ENCODE peak calls at places on chromosomes 2 and 18, in seven cellular contexts. W is A549, I is HepG2, K is GM23338, O is SK-N-SH, V is HCT116, F is HL-60. S is an unnamed sample.

GRCh38 chr18:42893991-42894390 is 221.5 kb downstream of the RIT2 start:
- DNase-seq in W (no peak), O (no peak), I (no peak), K (no peak), V (no peak), F (no peak), S (no peak)

GRCh38 chr2:212032032-212032431 is 506.6 kb downstream of the ERBB4 start:
- DNase-seq in F (no peak), V (no peak), W (no peak), O (peak; percentile 3), I (no peak), K (no peak), S (no peak)

GRCh38 chr18:48923746-48924580 is 26.8 kb downstream of the SMAD7 start:
- DNase-seq in I (no peak), V (no peak), F (no peak), W (no peak), K (no peak), O (no peak), S (no peak)

GRCh38 chr2:110173523-110173922 is 31.3 kb downstream of the NPHP1 start:
- DNase-seq in V (no peak), I (peak; percentile 5), K (no peak), F (no peak), O (no peak), W (no peak), S (no peak)

GRCh38 chr2:112140413-112140802 is 2.2 kb downstream of the FBLN7 start:
- DNase-seq in I (no peak), V (no peak), F (no peak), O (no peak), W (no peak), K (peak; percentile 62), S (no peak)

GRCh38 chr2:159224061-159224813 is 62.3 kb downstream of the WDSUB1 start:
- DNase-seq in O (no peak), W (no peak), K (no peak), F (no peak), I (no peak), V (no peak), S (no peak)

GRCh38 chr2:39994151-39994550 is 215.1 kb upstream of the THUMPD2 start:
- DNase-seq in I (no peak), K (no peak), W (no peak), V (no peak), F (no peak), O (no peak), S (no peak)

GRCh38 chr2:220815698-220816097 is 756.4 kb downstream of the EPHA4 start:
- DNase-seq in K (no peak), O (no peak), I (no peak), W (no peak), V (no peak), F (no peak), S (no peak)

GRCh38 chr18:2173464-2173863 is 397.8 kb downstream of the METTL4 start:
- DNase-seq in O (no peak), W (no peak), I (no peak), K (peak; percentile 2), F (peak; percentile 22), V (no peak), S (no peak)

GRCh38 chr2:9565436-9566153 is 10.0 kb upstream of the ADAM17 start:
- DNase-seq in F (no peak), O (no peak), I (no peak), W (peak; percentile 80), V (peak; percentile 80), K (no peak), S (peak; percentile 92)

GRCh38 chr2:37730037-37730813 is 58.8 kb upstream of the CDC42EP3 start:
- DNase-seq in K (no peak), V (no peak), O (no peak), F (no peak), I (no peak), W (no peak), S (no peak)

GRCh38 chr2:96267159-96267971 is 1.3 kb downstream of the CIAO1 start:
- DNase-seq in W (peak; percentile 39), F (no peak), K (peak; percentile 72), I (peak; percentile 73), V (peak; percentile 39), O (peak; percentile 63), S (no peak)

GRCh38 chr2:8102470-8102869 is 579.4 kb upstream of the ID2 start:
- DNase-seq in K (no peak), F (no peak), O (no peak), V (no peak), I (no peak), W (no peak), S (no peak)

GRCh38 chr18:21316296-21316695 is 74.3 kb downstream of the GREB1L start:
- DNase-seq in K (no peak), O (no peak), V (no peak), W (no peak), I (no peak), F (no peak), S (no peak)
- TF ChIP-seq REST in K (no peak), O (no peak), V (no peak), W (no peak), I (no peak), F (no peak), S (no peak)

DNA sequence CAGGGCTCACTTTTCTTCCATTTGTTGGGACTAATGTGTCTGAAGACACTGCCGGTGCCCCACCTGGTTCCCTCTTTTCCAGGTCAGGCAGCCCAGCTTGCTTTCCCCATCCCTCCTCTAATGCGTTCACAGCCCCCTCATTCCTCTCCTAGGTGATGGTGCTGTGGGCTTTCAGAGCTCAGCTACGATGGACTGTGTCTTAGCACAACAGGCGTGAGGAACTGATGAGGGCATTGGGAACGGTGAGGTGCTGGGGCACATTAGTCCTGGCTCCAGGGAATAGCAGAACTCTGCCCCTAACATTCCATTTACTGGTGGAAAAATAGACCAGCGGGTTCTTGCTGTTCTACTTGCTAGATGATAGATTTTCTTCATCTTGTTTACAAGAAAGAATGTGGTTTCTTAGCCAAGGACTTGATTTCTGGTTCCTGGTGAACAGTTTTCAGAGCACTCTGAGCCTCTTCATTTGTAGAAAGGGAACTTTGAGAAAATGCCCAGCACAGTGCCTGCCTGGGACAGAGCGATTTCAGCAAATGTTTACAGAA is 42.4 kb downstream of the LDLRAD4 start:
- DNase-seq in O (no peak), F (no peak), V (no peak), K (no peak), W (no peak), I (no peak), S (no peak)
- TF ChIP-seq REST in O (no peak), F (no peak), V (no peak), K (no peak), W (no peak), I (no peak), S (no peak)

DNA sequence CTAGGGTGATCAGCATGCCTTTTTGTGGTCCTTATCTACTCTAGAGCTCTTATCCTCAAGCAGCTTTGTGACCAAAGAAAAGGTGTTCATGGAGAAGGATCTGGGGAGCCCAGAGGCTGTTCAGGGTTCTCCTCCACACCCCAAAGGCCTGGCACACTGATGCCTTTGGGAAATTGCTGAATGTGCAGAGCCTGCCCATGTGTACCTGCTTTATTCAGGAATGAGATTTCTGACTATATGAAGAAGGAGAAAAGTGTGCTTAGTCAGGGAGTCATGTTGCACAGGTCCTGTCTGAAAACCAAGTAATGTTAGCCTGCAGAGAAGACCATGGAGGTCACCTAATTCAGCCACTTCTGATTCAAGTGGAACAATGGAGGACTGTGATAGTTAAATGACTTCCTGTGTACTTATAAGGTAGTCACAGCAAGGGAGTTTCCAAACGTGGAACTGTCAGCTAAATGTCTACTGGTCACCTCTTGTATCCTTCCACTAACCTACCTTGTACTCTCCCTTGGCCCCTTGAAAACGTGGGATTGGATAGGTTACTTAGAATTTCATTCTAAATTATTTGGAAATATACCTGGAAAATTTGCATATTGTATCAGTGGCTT is 81.3 kb downstream of the LIMS1 start:
- DNase-seq in K (no peak), O (no peak), W (no peak), V (no peak), I (peak; percentile 26), F (no peak), S (no peak)
- TF ChIP-seq REST in K (no peak), O (no peak), W (no peak), V (no peak), I (no peak), F (no peak), S (no peak)

GRCh38 chr2:10654069-10654468 is 35.7 kb downstream of the NOL10 start:
- DNase-seq in F (no peak), V (peak; percentile 76), O (no peak), W (no peak), I (no peak), K (no peak), S (peak; percentile 51)
- TF ChIP-seq REST in F (no peak), V (no peak), O (no peak), W (no peak), I (no peak), K (no peak), S (no peak)

DNA sequence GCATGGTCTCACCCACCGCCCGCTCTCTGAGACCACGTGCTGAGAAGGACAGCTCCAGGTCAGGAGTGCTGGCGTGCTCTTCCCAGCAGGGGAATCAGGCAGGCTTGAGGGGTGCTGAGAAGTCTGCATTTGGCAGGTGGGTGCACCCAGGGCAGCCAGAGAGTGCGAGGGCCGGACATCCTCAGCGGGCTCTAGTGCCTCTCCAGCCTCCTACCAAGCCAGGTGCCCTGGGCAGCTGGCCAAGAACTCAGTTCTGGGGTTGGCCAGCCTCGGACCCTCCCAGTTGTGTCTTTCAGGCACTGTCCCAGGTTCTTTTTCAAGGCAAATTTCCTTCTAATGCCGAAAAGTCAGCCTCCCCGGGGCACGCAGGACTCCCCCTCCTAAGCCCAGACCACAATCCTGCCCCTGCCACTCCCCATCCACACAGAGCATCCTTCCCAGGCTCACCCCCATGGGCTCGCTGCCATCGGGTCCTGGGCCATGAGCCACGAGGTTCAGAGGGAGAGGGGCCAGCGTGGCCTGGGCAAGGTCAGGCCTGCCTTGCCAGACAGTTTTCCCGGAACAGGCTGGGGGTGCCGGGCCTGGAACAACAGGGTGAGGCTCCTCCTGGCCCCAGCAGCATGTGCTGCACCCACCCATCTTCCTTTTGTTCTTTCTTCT is 52.2 kb upstream of the GPC1 start:
- DNase-seq in I (no peak), V (no peak), O (no peak), W (no peak), K (no peak), F (no peak), S (no peak)
- TF ChIP-seq REST in I (no peak), V (no peak), O (no peak), W (no peak), K (no peak), F (no peak), S (no peak)